ENCODE peak calls at places on chromosome 1, in six cellular contexts. One of them, this sample, is unnamed.

GRCh38 chr1:1205769-1206375 is 520 bp downstream of the TNFRSF18 start:
- DNase-seq in endodermal cell: no peak
- DNase-seq in IMR-90: no peak
- DNase-seq in neural progenitor cell: no peak
- DNase-seq in HCT116: no peak
- DNase-seq in fibroblast of lung: no peak
- DNase-seq in this sample: peak; percentile 76

GRCh38 chr1:174040387-174040786 is 18.2 kb upstream of the RC3H1 start:
- DNase-seq in fibroblast of lung: peak; percentile 85
- DNase-seq in endodermal cell: no peak
- DNase-seq in IMR-90: peak; percentile 95
- DNase-seq in HCT116: peak; percentile 49
- DNase-seq in neural progenitor cell: no peak
- DNase-seq in this sample: no peak

GRCh38 chr1:41073971-41074370 is 52.4 kb upstream of the SLFNL1 start:
- DNase-seq in HCT116: no peak
- DNase-seq in fibroblast of lung: peak; percentile 75
- DNase-seq in endodermal cell: no peak
- DNase-seq in IMR-90: peak; percentile 79
- DNase-seq in neural progenitor cell: no peak
- DNase-seq in this sample: no peak

GRCh38 chr1:164560076-164560475 is 1.1 kb downstream of the PBX1 start:
- DNase-seq in HCT116: no peak
- DNase-seq in endodermal cell: no peak
- DNase-seq in fibroblast of lung: peak; percentile 32
- DNase-seq in neural progenitor cell: no peak
- DNase-seq in IMR-90: no peak
- DNase-seq in this sample: no peak

GRCh38 chr1:167881786-167882185 is 32.1 kb downstream of the ADCY10 start:
- DNase-seq in HCT116: no peak
- DNase-seq in fibroblast of lung: peak; percentile 34
- DNase-seq in neural progenitor cell: no peak
- DNase-seq in IMR-90: peak; percentile 64
- DNase-seq in endodermal cell: no peak
- DNase-seq in this sample: no peak

GRCh38 chr1:223531742-223532341 is 133.7 kb downstream of the CAPN8 start:
- DNase-seq in fibroblast of lung: peak; percentile 24
- DNase-seq in neural progenitor cell: peak; percentile 72
- DNase-seq in IMR-90: peak; percentile 19
- DNase-seq in endodermal cell: peak; percentile 93
- DNase-seq in HCT116: peak; percentile 56
- DNase-seq in this sample: no peak

GRCh38 chr1:107963601-107964396 is 1.2 kb downstream of the VAV3 start:
- DNase-seq in fibroblast of lung: peak; percentile 12
- DNase-seq in endodermal cell: peak; percentile 79
- DNase-seq in neural progenitor cell: peak; percentile 41
- DNase-seq in HCT116: no peak
- DNase-seq in IMR-90: no peak
- DNase-seq in this sample: peak; percentile 62

GRCh38 chr1:236810018-236810417 is 14.9 kb downstream of the MTR start:
- DNase-seq in endodermal cell: no peak
- DNase-seq in IMR-90: peak; percentile 55
- DNase-seq in fibroblast of lung: no peak
- DNase-seq in HCT116: no peak
- DNase-seq in neural progenitor cell: no peak
- DNase-seq in this sample: no peak

GRCh38 chr1:234862944-234863515 is 253.1 kb upstream of the IRF2BP2 start:
- DNase-seq in HCT116: no peak
- DNase-seq in IMR-90: peak; percentile 68
- DNase-seq in neural progenitor cell: peak; percentile 13
- DNase-seq in endodermal cell: peak; percentile 37
- DNase-seq in fibroblast of lung: peak; percentile 68
- DNase-seq in this sample: peak; percentile 95

GRCh38 chr1:42379794-42380616 is 587 bp upstream of the RIMKLA start:
- DNase-seq in HCT116: no peak
- DNase-seq in neural progenitor cell: peak; percentile 51
- DNase-seq in IMR-90: peak; percentile 24
- DNase-seq in fibroblast of lung: peak; percentile 44
- DNase-seq in endodermal cell: peak; percentile 77
- DNase-seq in this sample: peak; percentile 68

GRCh38 chr1:39195166-39196111 is 9.1 kb upstream of the MACF1 start:
- DNase-seq in neural progenitor cell: no peak
- DNase-seq in HCT116: no peak
- DNase-seq in IMR-90: peak; percentile 83
- DNase-seq in fibroblast of lung: peak; percentile 87
- DNase-seq in endodermal cell: no peak
- DNase-seq in this sample: no peak

GRCh38 chr1:244302889-244303609 is 148.7 kb downstream of the ADSS2 start:
- DNase-seq in endodermal cell: peak; percentile 64
- DNase-seq in fibroblast of lung: peak; percentile 65
- DNase-seq in neural progenitor cell: no peak
- DNase-seq in HCT116: peak; percentile 26
- DNase-seq in IMR-90: peak; percentile 54
- DNase-seq in this sample: peak; percentile 87

GRCh38 chr1:21565285-21565684 is 56.1 kb downstream of the ALPL start:
- DNase-seq in IMR-90: no peak
- DNase-seq in fibroblast of lung: no peak
- DNase-seq in endodermal cell: no peak
- DNase-seq in neural progenitor cell: no peak
- DNase-seq in HCT116: no peak
- DNase-seq in this sample: peak; percentile 39

GRCh38 chr1:244447024-244447423 is 4.7 kb downstream of the ADSS2 start:
- DNase-seq in fibroblast of lung: no peak
- DNase-seq in HCT116: no peak
- DNase-seq in neural progenitor cell: no peak
- DNase-seq in IMR-90: no peak
- DNase-seq in endodermal cell: no peak
- DNase-seq in this sample: no peak

GRCh38 chr1:15771836-15772516 is 13.4 kb downstream of the FBLIM1 start:
- DNase-seq in HCT116: no peak
- DNase-seq in endodermal cell: no peak
- DNase-seq in IMR-90: peak; percentile 29
- DNase-seq in neural progenitor cell: no peak
- DNase-seq in fibroblast of lung: no peak
- DNase-seq in this sample: peak; percentile 45

GRCh38 chr1:75133754-75134655 is at the start of gene LHX8:
- DNase-seq in fibroblast of lung: peak; percentile 9
- DNase-seq in neural progenitor cell: peak; percentile 80
- DNase-seq in endodermal cell: peak; percentile 81
- DNase-seq in IMR-90: no peak
- DNase-seq in HCT116: no peak
- DNase-seq in this sample: no peak

GRCh38 chr1:1437033-1437903 is 1.8 kb downstream of the VWA1 start:
- DNase-seq in fibroblast of lung: no peak
- DNase-seq in HCT116: no peak
- DNase-seq in IMR-90: no peak
- DNase-seq in endodermal cell: no peak
- DNase-seq in neural progenitor cell: no peak
- DNase-seq in this sample: peak; percentile 67

GRCh38 chr1:97412737-97413136 is 508.1 kb downstream of the DPYD start:
- DNase-seq in HCT116: no peak
- DNase-seq in IMR-90: peak; percentile 18
- DNase-seq in fibroblast of lung: no peak
- DNase-seq in neural progenitor cell: no peak
- DNase-seq in endodermal cell: no peak
- DNase-seq in this sample: no peak

GRCh38 chr1:19313636-19313959 is 1.5 kb downstream of the SLC66A1 start:
- DNase-seq in fibroblast of lung: no peak
- DNase-seq in HCT116: no peak
- DNase-seq in IMR-90: no peak
- DNase-seq in endodermal cell: no peak
- DNase-seq in neural progenitor cell: no peak
- DNase-seq in this sample: no peak

GRCh38 chr1:98344726-98345125 is 316.8 kb upstream of the SNX7 start:
- DNase-seq in IMR-90: no peak
- DNase-seq in endodermal cell: no peak
- DNase-seq in neural progenitor cell: no peak
- DNase-seq in HCT116: no peak
- DNase-seq in fibroblast of lung: no peak
- DNase-seq in this sample: no peak

GRCh38 chr1:89149229-89149628 is 23.3 kb upstream of the GBP2 start:
- DNase-seq in endodermal cell: peak; percentile 71
- DNase-seq in IMR-90: peak; percentile 43
- DNase-seq in fibroblast of lung: peak; percentile 21
- DNase-seq in neural progenitor cell: peak; percentile 49
- DNase-seq in HCT116: no peak
- DNase-seq in this sample: peak; percentile 64

GRCh38 chr1:181100924-181101323 is 12.4 kb downstream of the IER5 start:
- DNase-seq in endodermal cell: no peak
- DNase-seq in neural progenitor cell: no peak
- DNase-seq in HCT116: no peak
- DNase-seq in fibroblast of lung: no peak
- DNase-seq in IMR-90: no peak
- DNase-seq in this sample: no peak
- H3K9ac ChIP-seq in endodermal cell: no peak overlapping the region
- H3K9ac ChIP-seq in neural progenitor cell: no peak overlapping the region
- H3K9ac ChIP-seq in HCT116: peak overlapping the region; percentile 37
- H3K9ac ChIP-seq in fibroblast of lung: no peak overlapping the region
- H3K9ac ChIP-seq in IMR-90: no peak overlapping the region
- H3K9ac ChIP-seq in this sample: no peak overlapping the region

DNA sequence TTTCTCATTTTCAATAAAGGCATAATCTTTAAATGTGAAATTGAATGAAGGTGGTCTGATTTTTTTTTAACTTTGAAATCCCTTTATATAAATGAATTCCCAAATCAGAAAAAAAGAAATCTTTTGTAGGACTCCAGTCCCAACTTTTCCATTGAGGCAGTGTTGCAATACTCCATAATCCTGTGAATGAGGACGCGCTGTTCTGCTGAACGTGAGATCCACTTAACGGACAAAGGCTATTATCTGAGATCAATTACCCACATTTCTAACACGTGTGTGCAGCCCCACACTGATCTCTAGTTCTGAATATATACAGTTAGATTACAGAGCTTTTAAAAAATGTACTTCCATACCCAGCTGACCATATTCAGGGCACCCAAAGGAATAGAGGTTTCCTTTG is 19.1 kb downstream of the RCC2 start:
- DNase-seq in IMR-90: no peak
- DNase-seq in neural progenitor cell: no peak
- DNase-seq in HCT116: no peak
- DNase-seq in fibroblast of lung: no peak
- DNase-seq in endodermal cell: no peak
- DNase-seq in this sample: no peak
- H3K4me3 ChIP-seq in IMR-90: no peak overlapping the region
- H3K4me3 ChIP-seq in neural progenitor cell: no peak overlapping the region
- H3K4me3 ChIP-seq in HCT116: no peak overlapping the region
- H3K4me3 ChIP-seq in fibroblast of lung: no peak overlapping the region
- H3K4me3 ChIP-seq in endodermal cell: no peak overlapping the region
- H3K4me3 ChIP-seq in this sample: no peak overlapping the region

GRCh38 chr1:195594322-195594721 is 1013.9 kb downstream of the KCNT2 start:
- DNase-seq in endodermal cell: no peak
- DNase-seq in neural progenitor cell: no peak
- DNase-seq in IMR-90: no peak
- DNase-seq in HCT116: no peak
- DNase-seq in fibroblast of lung: no peak
- DNase-seq in this sample: no peak
- H3K9ac ChIP-seq in endodermal cell: no peak overlapping the region
- H3K9ac ChIP-seq in neural progenitor cell: no peak overlapping the region
- H3K9ac ChIP-seq in IMR-90: no peak overlapping the region
- H3K9ac ChIP-seq in HCT116: no peak overlapping the region
- H3K9ac ChIP-seq in fibroblast of lung: no peak overlapping the region
- H3K9ac ChIP-seq in this sample: no peak overlapping the region

GRCh38 chr1:145956361-145956760 is 1.5 kb downstream of the LIX1L start:
- DNase-seq in neural progenitor cell: no peak
- DNase-seq in HCT116: no peak
- DNase-seq in IMR-90: no peak
- DNase-seq in endodermal cell: no peak
- DNase-seq in fibroblast of lung: no peak
- DNase-seq in this sample: no peak
- H3K4me3 ChIP-seq in neural progenitor cell: peak overlapping the region; percentile 57
- H3K4me3 ChIP-seq in HCT116: no peak overlapping the region
- H3K4me3 ChIP-seq in IMR-90: peak overlapping the region; percentile 68
- H3K4me3 ChIP-seq in endodermal cell: peak overlapping the region; percentile 98
- H3K4me3 ChIP-seq in fibroblast of lung: peak overlapping the region; percentile 75
- H3K4me3 ChIP-seq in this sample: peak overlapping the region; percentile 76

GRCh38 chr1:182955596-182956588 is 2.9 kb upstream of the SHCBP1L start:
- DNase-seq in endodermal cell: no peak
- DNase-seq in fibroblast of lung: peak; percentile 96
- DNase-seq in IMR-90: peak; percentile 92
- DNase-seq in neural progenitor cell: no peak
- DNase-seq in HCT116: no peak
- DNase-seq in this sample: peak; percentile 32

GRCh38 chr1:182957902-182958395 is 5.0 kb upstream of the SHCBP1L start:
- DNase-seq in fibroblast of lung: no peak
- DNase-seq in HCT116: no peak
- DNase-seq in neural progenitor cell: no peak
- DNase-seq in IMR-90: no peak
- DNase-seq in endodermal cell: peak; percentile 71
- DNase-seq in this sample: no peak

GRCh38 chr1:182956708-182957365 is 3.9 kb upstream of the SHCBP1L start:
- DNase-seq in neural progenitor cell: no peak
- DNase-seq in HCT116: no peak
- DNase-seq in endodermal cell: no peak
- DNase-seq in fibroblast of lung: no peak
- DNase-seq in IMR-90: no peak
- DNase-seq in this sample: no peak

DNA sequence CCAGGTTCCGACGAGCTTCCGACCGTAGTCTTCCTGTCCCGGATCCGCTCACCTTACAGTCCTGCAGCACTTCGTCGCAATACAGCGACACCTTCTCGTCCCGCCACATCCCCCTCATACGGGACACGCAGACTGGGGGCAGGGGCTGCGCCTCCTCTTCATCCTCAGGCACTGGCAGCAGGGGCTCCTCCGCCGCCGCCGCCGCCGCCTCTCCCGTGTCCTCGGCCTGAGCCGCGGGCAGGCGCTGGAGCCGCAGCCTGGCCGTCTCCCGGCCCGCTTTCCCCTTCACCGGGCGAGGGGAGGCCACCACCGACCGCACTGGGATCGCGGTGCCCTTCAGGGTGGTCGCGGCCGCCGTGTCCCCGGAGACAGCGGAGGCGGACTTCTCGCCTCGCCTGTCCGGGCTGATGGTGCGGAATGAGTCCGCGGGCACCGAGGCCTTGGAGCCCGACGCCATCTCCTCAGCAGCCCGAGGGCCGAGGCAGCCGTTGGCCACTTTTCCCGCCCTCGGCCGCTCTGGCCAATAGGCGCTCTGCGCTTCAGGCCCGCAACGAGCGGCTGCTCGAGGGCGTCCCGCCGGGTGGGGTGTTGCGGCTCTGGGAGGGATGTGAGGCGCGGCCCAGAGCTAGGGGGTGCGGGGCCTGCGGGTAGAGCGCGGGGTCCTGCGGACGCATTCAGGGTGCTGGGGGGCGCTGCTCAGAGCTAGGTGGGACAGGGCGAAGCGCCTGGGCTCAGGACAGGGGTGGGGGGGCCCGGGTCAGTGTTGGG is at the start of gene SHCBP1L:
- DNase-seq in fibroblast of lung: peak; percentile 16
- DNase-seq in neural progenitor cell: no peak
- DNase-seq in endodermal cell: no peak
- DNase-seq in IMR-90: no peak
- DNase-seq in HCT116: no peak
- DNase-seq in this sample: peak; percentile 68
- H3K9ac ChIP-seq in fibroblast of lung: no peak within 1 kb of the TSS
- H3K9ac ChIP-seq in neural progenitor cell: no peak within 1 kb of the TSS
- H3K9ac ChIP-seq in endodermal cell: no peak within 1 kb of the TSS
- H3K9ac ChIP-seq in IMR-90: no peak within 1 kb of the TSS
- H3K9ac ChIP-seq in HCT116: no peak within 1 kb of the TSS
- H3K9ac ChIP-seq in this sample: no peak within 1 kb of the TSS

This sample was measured in kidney.